ENCODE peak calls at places on chromosomes 13 and 19, in six cellular contexts. V is heart left ventricle, A is aorta, N is OCI-LY7, E is adrenal gland, Y is heart right ventricle. C is an unnamed sample. For H3K36me3, the result is how much of the 10 kb centered on the place peaks cover.

GRCh38 chr19:48650974-48651681 is 5.1 kb upstream of the CA11 start:
- DNase-seq in N (no peak), E (no peak), A (no peak), V (no peak), Y (no peak), C (no peak)

GRCh38 chr19:5530701-5531100 is 37.1 kb downstream of the TINCR start:
- DNase-seq in V (no peak), N (no peak), A (no peak), Y (no peak), E (no peak), C (no peak)

GRCh38 chr19:10894911-10895213 is 23.5 kb downstream of the CARM1 start:
- DNase-seq in V (no peak), N (no peak), A (no peak), Y (no peak), E (no peak), C (no peak)

GRCh38 chr19:43636121-43636683 is 3.4 kb downstream of the CADM4 start:
- DNase-seq in V (no peak), E (no peak), N (no peak), A (no peak), Y (no peak), C (no peak)

GRCh38 chr19:6828306-6828697 is 55.8 kb downstream of the VAV1 start:
- DNase-seq in V (no peak), Y (no peak), A (no peak), N (no peak), E (no peak), C (no peak)

GRCh38 chr19:21604351-21604926 is 99.0 kb downstream of the ZNF429 start:
- DNase-seq in V (no peak), Y (no peak), E (no peak), A (no peak), N (peak), C (no peak)

GRCh38 chr13:40874138-40874776 is 84.8 kb downstream of the SLC25A15 start:
- DNase-seq in E (no peak), N (peak), Y (no peak), V (no peak), A (no peak), C (no peak)

GRCh38 chr13:113852536-113853517 is 11.0 kb downstream of the GAS6 start:
- DNase-seq in N (no peak), E (peak), Y (no peak), A (no peak), V (peak), C (no peak)

GRCh38 chr19:42032428-42032827 is 37.6 kb downstream of the GRIK5 start:
- DNase-seq in N (no peak), A (no peak), E (no peak), Y (no peak), V (peak), C (no peak)

GRCh38 chr19:29662604-29663404 is 2.5 kb upstream of the PLEKHF1 start:
- DNase-seq in A (peak), N (no peak), E (peak), Y (peak), V (peak), C (no peak)

GRCh38 chr19:40560092-40560507 is 16.6 kb upstream of the SHKBP1 start:
- DNase-seq in E (no peak), N (no peak), Y (no peak), V (peak), A (no peak), C (no peak)

GRCh38 chr19:11323601-11324078 is 15.8 kb downstream of the RAB3D start:
- DNase-seq in V (no peak), E (no peak), Y (no peak), A (no peak), N (no peak), C (no peak)

GRCh38 chr13:71237332-71237731 is 629.7 kb downstream of the DACH1 start:
- DNase-seq in E (no peak), Y (no peak), N (no peak), V (no peak), A (no peak), C (no peak)

GRCh38 chr19:55647732-55648656 is at the start of gene CCDC106:
- DNase-seq in V (peak), N (peak), E (peak), Y (peak), A (peak), C (peak)

GRCh38 chr19:46607441-46607841 is 6.3 kb downstream of the CALM3 start:
- DNase-seq in A (peak), E (no peak), N (no peak), V (peak), Y (no peak), C (no peak)

GRCh38 chr13:39310961-39311360 is 272.7 kb downstream of the NHLRC3 start:
- DNase-seq in V (no peak), Y (no peak), E (no peak), A (no peak), N (no peak), C (no peak)

GRCh38 chr13:39311619-39312018 is 273.4 kb downstream of the NHLRC3 start:
- DNase-seq in Y (no peak), A (no peak), V (no peak), N (no peak), E (no peak), C (no peak)

GRCh38 chr13:39317284-39317683 is 279.0 kb downstream of the NHLRC3 start:
- DNase-seq in V (no peak), N (no peak), Y (peak), A (peak), E (peak), C (no peak)

GRCh38 chr13:39313721-39314120 is 275.5 kb downstream of the NHLRC3 start:
- DNase-seq in V (no peak), A (no peak), Y (no peak), E (no peak), N (no peak), C (no peak)
- H3K36me3 ChIP-seq in V (under half), A (under half), Y (under half), E (under half), N (under half), C (under half)

GRCh38 chr19:50479761-50480251 is 3.2 kb upstream of the GARIN5A start:
- DNase-seq in V (peak), E (no peak), N (no peak), A (no peak), Y (no peak), C (no peak)

GRCh38 chr19:50481351-50482149 is 4.9 kb upstream of the GARIN5A start:
- DNase-seq in V (peak), A (peak), N (no peak), E (no peak), Y (no peak), C (no peak)

GRCh38 chr19:50478901-50479715 is 2.5 kb upstream of the GARIN5A start:
- DNase-seq in E (no peak), N (peak), V (peak), Y (no peak), A (no peak), C (no peak)

GRCh38 chr19:50482271-50482855 is 5.7 kb upstream of the GARIN5A start:
- DNase-seq in Y (no peak), E (no peak), A (peak), N (no peak), V (peak), C (no peak)

DNA sequence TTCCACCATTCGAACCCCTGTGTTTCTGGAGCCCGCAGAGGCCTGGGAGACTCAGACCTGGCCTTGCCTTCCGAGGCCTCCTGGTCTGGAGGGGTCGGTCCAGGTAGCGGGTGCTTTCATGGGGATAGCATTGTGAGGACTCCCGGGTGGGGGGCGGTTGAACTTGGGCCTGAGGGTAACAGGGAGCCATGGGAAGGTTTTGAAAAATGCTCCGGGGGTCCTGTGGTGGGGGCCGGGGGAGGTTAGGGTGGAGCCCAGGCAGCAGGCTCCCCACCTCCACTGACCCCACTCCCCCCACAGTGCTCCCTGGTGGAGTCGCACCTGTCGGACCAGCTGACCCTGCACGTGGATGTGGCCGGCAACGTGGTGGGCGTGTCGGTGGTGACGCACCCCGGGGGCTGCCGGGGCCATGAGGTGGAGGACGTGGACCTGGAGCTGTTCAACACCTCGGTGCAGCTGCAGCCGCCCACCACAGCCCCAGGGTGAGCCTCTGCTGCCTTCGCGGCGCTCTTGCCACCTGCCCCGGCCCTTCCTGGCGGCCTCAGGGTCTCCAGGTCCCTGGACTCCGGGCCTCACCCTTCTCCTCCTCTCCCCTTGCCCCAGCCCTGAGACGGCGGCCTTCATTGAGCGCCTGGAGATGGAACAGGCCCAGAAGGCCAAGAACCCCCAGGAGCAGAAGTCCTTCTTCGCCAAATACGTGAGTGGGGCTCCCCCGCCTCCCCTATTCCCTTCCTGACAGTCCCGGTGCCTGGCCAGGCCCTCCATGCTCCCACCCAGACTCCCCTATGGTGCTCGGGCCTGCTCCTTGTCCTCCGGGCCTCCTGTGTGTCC is 3.8 kb upstream of the GARIN5A start:
- DNase-seq in E (no peak), V (peak), A (no peak), Y (no peak), N (no peak), C (no peak)
- H3K36me3 ChIP-seq in E (under half), V (under half), A (under half), Y (under half), N (half or more), C (under half)

DNA sequence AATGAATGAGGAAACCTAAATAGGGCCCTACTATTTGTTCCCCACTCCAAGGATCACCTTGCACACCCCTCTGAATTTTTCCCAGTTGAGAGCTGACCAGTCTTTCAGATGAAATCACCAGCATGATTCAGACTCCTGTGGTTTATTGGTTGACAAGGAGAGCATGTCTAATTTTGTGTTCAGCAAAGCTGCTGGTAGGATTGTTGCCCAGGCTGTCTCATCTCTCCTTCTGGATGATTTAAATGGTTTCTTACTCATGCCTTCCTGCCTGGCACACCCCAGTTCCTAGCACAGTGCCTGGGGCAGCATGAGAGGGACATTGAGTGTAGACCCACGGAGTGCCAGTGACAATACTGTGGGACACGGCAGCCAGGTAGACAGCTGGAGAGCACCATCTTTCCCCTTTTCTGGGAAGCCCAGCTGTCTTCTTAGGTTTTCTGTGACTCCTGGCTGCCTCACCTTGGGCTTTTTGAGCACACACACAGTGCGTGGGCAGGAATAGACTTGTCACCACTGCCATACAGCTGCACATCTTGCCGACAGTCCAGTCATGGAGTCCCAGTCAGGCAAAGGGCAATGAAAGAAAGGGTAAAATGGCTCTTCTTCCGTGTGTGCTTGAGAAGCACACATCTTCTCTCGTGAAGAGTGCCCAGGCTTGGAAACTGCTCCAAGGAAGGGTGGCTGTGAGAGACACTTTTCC is 12.3 kb downstream of the FGF9 start:
- DNase-seq in V (no peak), A (no peak), E (peak), N (no peak), Y (no peak), C (no peak)
- H3K36me3 ChIP-seq in V (under half), A (under half), E (under half), N (under half), Y (under half), C (under half)

GRCh38 chr13:49481788-49482187 is 14.0 kb upstream of the PHF11 start:
- DNase-seq in A (no peak), E (no peak), Y (no peak), N (no peak), V (no peak), C (no peak)

GRCh38 chr13:49472186-49472585 is 23.6 kb upstream of the PHF11 start:
- DNase-seq in V (no peak), Y (no peak), N (no peak), A (no peak), E (peak), C (no peak)

GRCh38 chr13:49476529-49476928 is 19.2 kb upstream of the PHF11 start:
- DNase-seq in N (no peak), V (no peak), E (no peak), A (no peak), Y (no peak), C (no peak)
- H3K36me3 ChIP-seq in N (half or more), V (under half), E (under half), A (under half), Y (half or more), C (under half)

DNA sequence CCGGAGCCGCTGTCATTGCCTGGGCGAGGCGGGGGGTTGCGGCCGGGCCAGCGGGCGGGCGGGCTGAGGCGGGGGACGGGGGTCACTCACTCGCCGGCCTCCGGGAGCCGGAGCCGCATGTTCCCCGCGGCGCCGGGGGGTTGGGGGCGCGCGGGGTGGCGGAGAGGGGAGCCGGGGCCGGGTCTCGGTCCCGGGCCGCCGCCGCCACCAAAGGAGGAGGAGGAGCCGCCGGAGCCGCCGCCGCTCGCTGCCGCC is 149 bp downstream of the MED26 start:
- DNase-seq in V (no peak), N (no peak), Y (peak), E (no peak), A (no peak), C (peak)
- H3K36me3 ChIP-seq in V (under half), N (half or more), Y (under half), E (under half), A (under half), C (under half)

C was measured in CD8-positive, alpha-beta memory T cell.